ENCODE peak calls at places on chromosome 3, in nine cellular contexts. H is astrocyte of the spinal cord; D is IMR-90; R is uterus; E is nephron progenitor cell; C is progenitor cell of endocrine pancreas; B is MCF 10A; N is type B pancreatic cell; A is CD4-positive, alpha-beta T cell. W is an unnamed sample.

GRCh38 chr3:73924063-73924462 is 299.3 kb upstream of the PDZRN3 start:
- DNase-seq in H (no peak), D (no peak), R (no peak), E (no peak), C (no peak), B (no peak), N (no peak), A (no peak), W (no peak)

GRCh38 chr3:101561630-101562328 is at the start of gene TRMT10C:
- DNase-seq in H (peak), D (peak), R (peak), E (peak), C (peak), B (peak), N (peak), A (peak), W (peak)

GRCh38 chr3:39208463-39209055 is 16.2 kb upstream of the XIRP1 start:
- DNase-seq in H (peak), D (peak), R (peak), E (peak), C (no peak), B (peak), N (no peak), A (no peak), W (peak)

GRCh38 chr3:133535971-133536634 is 37.4 kb upstream of the CDV3 start:
- DNase-seq in H (peak), D (peak), R (no peak), E (no peak), C (no peak), B (peak), N (no peak), A (no peak), W (peak)

GRCh38 chr3:149638401-149639092 is 19.3 kb downstream of the WWTR1 start:
- DNase-seq in H (peak), D (peak), R (no peak), E (no peak), C (no peak), B (no peak), N (no peak), A (no peak), W (peak)

GRCh38 chr3:43236008-43236407 is 50.3 kb upstream of the SNRK start:
- DNase-seq in H (no peak), D (peak), R (no peak), E (no peak), C (no peak), B (peak), N (no peak), A (no peak), W (no peak)

GRCh38 chr3:169501080-169501479 is 162.4 kb downstream of the MECOM start:
- DNase-seq in H (no peak), D (no peak), R (no peak), E (no peak), C (no peak), B (no peak), N (no peak), A (no peak), W (no peak)

GRCh38 chr3:55678521-55679216 is 191.6 kb upstream of the WNT5A start:
- DNase-seq in H (no peak), D (no peak), R (no peak), E (no peak), C (no peak), B (no peak), N (no peak), A (no peak), W (no peak)

GRCh38 chr3:156456771-156457224 is 98.1 kb downstream of the SSR3 start:
- DNase-seq in H (peak), D (peak), R (no peak), E (peak), C (no peak), B (peak), N (no peak), A (no peak), W (no peak)

GRCh38 chr3:116141724-116142123 is 303.6 kb downstream of the LSAMP start:
- DNase-seq in H (peak), D (peak), R (no peak), E (no peak), C (no peak), B (no peak), N (no peak), A (no peak), W (no peak)
- TF ChIP-seq CTCF in H (no peak), D (no peak), R (no peak), E (no peak), C (no peak), B (no peak), N (no peak), A (no peak), W (no peak)

GRCh38 chr3:26074080-26074479 is 284.2 kb downstream of the OXSM start:
- DNase-seq in H (no peak), D (no peak), R (no peak), E (no peak), C (no peak), B (no peak), N (no peak), A (no peak), W (no peak)

GRCh38 chr3:26070854-26071253 is 281.0 kb downstream of the OXSM start:
- DNase-seq in H (no peak), D (no peak), R (no peak), E (no peak), C (no peak), B (no peak), N (no peak), A (no peak), W (no peak)

GRCh38 chr3:26064297-26064696 is 274.4 kb downstream of the OXSM start:
- DNase-seq in H (no peak), D (no peak), R (no peak), E (no peak), C (no peak), B (no peak), N (no peak), A (no peak), W (no peak)

GRCh38 chr3:26068890-26069289 is 279.0 kb downstream of the OXSM start:
- DNase-seq in H (no peak), D (no peak), R (no peak), E (no peak), C (no peak), B (no peak), N (no peak), A (no peak), W (no peak)
- TF ChIP-seq CTCF in H (no peak), D (no peak), R (no peak), E (no peak), C (no peak), B (no peak), N (no peak), A (no peak), W (no peak)

GRCh38 chr3:45907769-45908705 is 21.7 kb downstream of the CCR9 start:
- DNase-seq in H (peak), D (peak), R (no peak), E (no peak), C (no peak), B (peak), N (no peak), A (no peak), W (no peak)

GRCh38 chr3:45905755-45906154 is 19.4 kb downstream of the CCR9 start:
- DNase-seq in H (no peak), D (no peak), R (no peak), E (no peak), C (no peak), B (no peak), N (no peak), A (no peak), W (no peak)

GRCh38 chr3:45904931-45905330 is 18.6 kb downstream of the CCR9 start:
- DNase-seq in H (no peak), D (no peak), R (no peak), E (no peak), C (no peak), B (no peak), N (no peak), A (no peak), W (no peak)

GRCh38 chr3:45908761-45909160 is 22.4 kb downstream of the CCR9 start:
- DNase-seq in H (no peak), D (no peak), R (no peak), E (no peak), C (no peak), B (no peak), N (no peak), A (no peak), W (no peak)

DNA sequence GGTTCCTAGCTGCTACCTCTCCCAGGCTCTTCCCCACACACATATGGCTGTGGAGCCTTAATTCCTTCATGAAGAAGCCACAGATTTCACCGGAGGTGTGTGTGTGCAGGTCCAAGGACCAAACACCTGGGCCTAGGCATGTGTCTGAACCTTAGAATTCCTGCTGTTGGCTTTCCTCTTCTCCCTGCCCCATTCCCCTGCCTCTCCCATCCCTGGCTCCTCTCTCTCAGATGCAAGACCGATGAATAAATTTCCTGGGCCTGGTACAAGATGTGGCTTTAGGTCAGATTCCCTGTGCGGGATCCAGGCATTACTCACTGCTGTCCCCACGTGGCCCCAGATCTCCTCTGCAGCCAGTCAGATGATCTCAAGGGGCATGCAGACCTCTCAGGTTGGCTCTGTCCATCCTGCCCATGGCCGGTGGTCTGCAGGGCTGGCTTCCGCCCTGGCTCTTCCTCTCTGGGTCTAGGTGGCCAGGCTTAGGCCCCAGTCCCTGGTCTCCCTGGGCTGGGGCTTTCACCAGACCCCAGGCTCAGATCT is 20.4 kb downstream of the CCR9 start:
- DNase-seq in H (peak), D (peak), R (no peak), E (peak), C (no peak), B (peak), N (no peak), A (no peak), W (no peak)
- TF ChIP-seq CTCF in H (peak), D (peak), R (no peak), E (peak), C (peak), B (peak), N (peak), A (no peak), W (peak)

GRCh38 chr3:37994639-37994972 is 4.0 kb downstream of the VILL start:
- DNase-seq in H (no peak), D (no peak), R (no peak), E (no peak), C (no peak), B (no peak), N (no peak), A (no peak), W (no peak)

GRCh38 chr3:37992271-37993066 is 1.9 kb downstream of the VILL start:
- DNase-seq in H (no peak), D (no peak), R (no peak), E (no peak), C (no peak), B (no peak), N (no peak), A (no peak), W (no peak)

GRCh38 chr3:37993067-37993809 is 2.7 kb downstream of the VILL start:
- DNase-seq in H (no peak), D (no peak), R (peak), E (no peak), C (no peak), B (no peak), N (no peak), A (no peak), W (no peak)

GRCh38 chr3:37995652-37996641 is 5.4 kb downstream of the VILL start:
- DNase-seq in H (no peak), D (no peak), R (no peak), E (no peak), C (no peak), B (no peak), N (no peak), A (no peak), W (no peak)

GRCh38 chr3:37993811-37994638 is 3.4 kb downstream of the VILL start:
- DNase-seq in H (peak), D (peak), R (peak), E (peak), C (no peak), B (no peak), N (no peak), A (peak), W (peak)
- TF ChIP-seq CTCF in H (peak), D (no peak), R (peak), E (no peak), C (no peak), B (no peak), N (no peak), A (no peak), W (no peak)

GRCh38 chr3:87607234-87607633 is 330.9 kb upstream of the POU1F1 start:
- DNase-seq in H (no peak), D (no peak), R (no peak), E (no peak), C (no peak), B (no peak), N (no peak), A (no peak), W (no peak)
- TF ChIP-seq CTCF in H (no peak), D (no peak), R (no peak), E (no peak), C (no peak), B (no peak), N (no peak), A (no peak), W (no peak)

GRCh38 chr3:63405882-63406281 is 127.8 kb downstream of the SYNPR start:
- DNase-seq in H (no peak), D (no peak), R (no peak), E (no peak), C (no peak), B (no peak), N (no peak), A (no peak), W (no peak)
- TF ChIP-seq CTCF in H (no peak), D (no peak), R (no peak), E (no peak), C (no peak), B (no peak), N (no peak), A (no peak), W (no peak)

W was measured in AG09319.